ENCODE peak calls at places on chromosomes 11 and 22, in four cellular contexts. One of them, this sample, is unnamed.

GRCh38 chr11:36156486-36157150 is 132.6 kb downstream of the COMMD9 start:
- DNase-seq in fibroblast of mammary gland: peak
- DNase-seq in BE2C: no peak
- DNase-seq in iris pigment epithelial cell: peak
- DNase-seq in this sample: no peak

GRCh38 chr11:119876841-119877240 is 147.8 kb upstream of the NECTIN1 start:
- DNase-seq in BE2C: no peak
- DNase-seq in fibroblast of mammary gland: no peak
- DNase-seq in iris pigment epithelial cell: no peak
- DNase-seq in this sample: no peak

GRCh38 chr11:111694851-111695250 is 71.3 kb downstream of the PPP2R1B start:
- DNase-seq in fibroblast of mammary gland: peak
- DNase-seq in iris pigment epithelial cell: peak
- DNase-seq in BE2C: no peak
- DNase-seq in this sample: peak

GRCh38 chr11:44793350-44794090 is 66.8 kb downstream of the TSPAN18 start:
- DNase-seq in iris pigment epithelial cell: peak
- DNase-seq in fibroblast of mammary gland: no peak
- DNase-seq in BE2C: peak
- DNase-seq in this sample: peak

GRCh38 chr11:123473941-123474668 is 44.0 kb downstream of the GRAMD1B start:
- DNase-seq in fibroblast of mammary gland: peak
- DNase-seq in iris pigment epithelial cell: peak
- DNase-seq in BE2C: no peak
- DNase-seq in this sample: peak

GRCh38 chr11:11396290-11397042 is 43.4 kb upstream of the CSNK2A3 start:
- DNase-seq in fibroblast of mammary gland: peak
- DNase-seq in BE2C: no peak
- DNase-seq in iris pigment epithelial cell: peak
- DNase-seq in this sample: peak

GRCh38 chr11:118619444-118620205 is 12.2 kb downstream of the PHLDB1 start:
- DNase-seq in iris pigment epithelial cell: peak
- DNase-seq in fibroblast of mammary gland: peak
- DNase-seq in BE2C: peak
- DNase-seq in this sample: peak

GRCh38 chr11:104665631-104666030 is 232.6 kb downstream of the CASP12 start:
- DNase-seq in BE2C: no peak
- DNase-seq in iris pigment epithelial cell: peak
- DNase-seq in fibroblast of mammary gland: peak
- DNase-seq in this sample: peak

GRCh38 chr22:38924197-38924952 is 33.0 kb upstream of the APOBEC3A start:
- DNase-seq in fibroblast of mammary gland: peak
- DNase-seq in iris pigment epithelial cell: peak
- DNase-seq in BE2C: peak
- DNase-seq in this sample: peak

GRCh38 chr11:32358729-32359128 is 76.6 kb downstream of the WT1 start:
- DNase-seq in BE2C: no peak
- DNase-seq in iris pigment epithelial cell: no peak
- DNase-seq in fibroblast of mammary gland: no peak
- DNase-seq in this sample: no peak

GRCh38 chr11:12079726-12080556 is 30.4 kb upstream of the MICAL2 start:
- DNase-seq in BE2C: no peak
- DNase-seq in iris pigment epithelial cell: peak
- DNase-seq in fibroblast of mammary gland: peak
- DNase-seq in this sample: peak

GRCh38 chr22:16563555-16564520 is 28.8 kb downstream of the CCT8L2 start:
- DNase-seq in fibroblast of mammary gland: no peak
- DNase-seq in iris pigment epithelial cell: no peak
- DNase-seq in BE2C: peak
- DNase-seq in this sample: no peak

GRCh38 chr22:35509451-35509850 is 31.2 kb upstream of the RASD2 start:
- DNase-seq in iris pigment epithelial cell: no peak
- DNase-seq in fibroblast of mammary gland: no peak
- DNase-seq in BE2C: no peak
- DNase-seq in this sample: no peak

GRCh38 chr11:34274712-34275398 is 83.0 kb downstream of the ABTB2 start:
- DNase-seq in BE2C: peak
- DNase-seq in fibroblast of mammary gland: peak
- DNase-seq in iris pigment epithelial cell: peak
- DNase-seq in this sample: peak

GRCh38 chr11:1694064-1694845 is 2.7 kb upstream of the KRTAP5-6 start:
- DNase-seq in fibroblast of mammary gland: peak
- DNase-seq in iris pigment epithelial cell: peak
- DNase-seq in BE2C: peak
- DNase-seq in this sample: peak

GRCh38 chr11:10322830-10323792 is 18.2 kb downstream of the ADM start:
- DNase-seq in iris pigment epithelial cell: peak
- DNase-seq in fibroblast of mammary gland: peak
- DNase-seq in BE2C: peak
- DNase-seq in this sample: peak

GRCh38 chr11:118618115-118618990 is 10.9 kb downstream of the PHLDB1 start:
- DNase-seq in iris pigment epithelial cell: peak
- DNase-seq in fibroblast of mammary gland: peak
- DNase-seq in BE2C: peak
- DNase-seq in this sample: peak

GRCh38 chr11:47552581-47553416 is at the start of gene CELF1:
- DNase-seq in fibroblast of mammary gland: peak
- DNase-seq in BE2C: peak
- DNase-seq in iris pigment epithelial cell: peak
- DNase-seq in this sample: peak

GRCh38 chr11:119709638-119710346 is 19.2 kb downstream of the NECTIN1 start:
- DNase-seq in iris pigment epithelial cell: peak
- DNase-seq in fibroblast of mammary gland: peak
- DNase-seq in BE2C: peak
- DNase-seq in this sample: peak

GRCh38 chr22:50535113-50535512 is 5.3 kb upstream of the TYMP start:
- DNase-seq in fibroblast of mammary gland: no peak
- DNase-seq in BE2C: no peak
- DNase-seq in iris pigment epithelial cell: no peak
- DNase-seq in this sample: no peak

GRCh38 chr22:24517446-24517845 is 22.3 kb downstream of the UPB1 start:
- DNase-seq in iris pigment epithelial cell: no peak
- DNase-seq in fibroblast of mammary gland: no peak
- DNase-seq in BE2C: peak
- DNase-seq in this sample: no peak

GRCh38 chr11:45796461-45796861 is 8.5 kb upstream of the SLC35C1 start:
- DNase-seq in fibroblast of mammary gland: no peak
- DNase-seq in BE2C: no peak
- DNase-seq in iris pigment epithelial cell: no peak
- DNase-seq in this sample: no peak

GRCh38 chr11:115676768-115677167 is 172.6 kb upstream of the CADM1 start:
- DNase-seq in iris pigment epithelial cell: peak
- DNase-seq in fibroblast of mammary gland: no peak
- DNase-seq in BE2C: no peak
- DNase-seq in this sample: peak

GRCh38 chr11:66419825-66420224 is 1.0 kb upstream of the NPAS4 start:
- DNase-seq in fibroblast of mammary gland: no peak
- DNase-seq in iris pigment epithelial cell: no peak
- DNase-seq in BE2C: peak
- DNase-seq in this sample: no peak

GRCh38 chr11:63613517-63614135 is 607 bp downstream of the PLAAT3 start:
- DNase-seq in BE2C: peak
- DNase-seq in iris pigment epithelial cell: no peak
- DNase-seq in fibroblast of mammary gland: no peak
- DNase-seq in this sample: no peak

GRCh38 chr22:45511847-45512261 is 9.2 kb downstream of the FBLN1 start:
- DNase-seq in fibroblast of mammary gland: peak
- DNase-seq in BE2C: no peak
- DNase-seq in iris pigment epithelial cell: peak
- DNase-seq in this sample: peak

GRCh38 chr11:79390923-79391322 is 49.9 kb downstream of the TENM4 start:
- DNase-seq in BE2C: no peak
- DNase-seq in iris pigment epithelial cell: peak
- DNase-seq in fibroblast of mammary gland: no peak
- DNase-seq in this sample: no peak

GRCh38 chr11:77761481-77761880 is 59.0 kb downstream of the RSF1 start:
- DNase-seq in fibroblast of mammary gland: no peak
- DNase-seq in iris pigment epithelial cell: no peak
- DNase-seq in BE2C: no peak
- DNase-seq in this sample: no peak

GRCh38 chr11:26841818-26842457 is 120.1 kb upstream of the SLC5A12 start:
- DNase-seq in fibroblast of mammary gland: peak
- DNase-seq in BE2C: no peak
- DNase-seq in iris pigment epithelial cell: peak
- DNase-seq in this sample: peak

GRCh38 chr22:37455896-37456295 is 28.6 kb upstream of the ELFN2 start:
- DNase-seq in BE2C: no peak
- DNase-seq in iris pigment epithelial cell: peak
- DNase-seq in fibroblast of mammary gland: no peak
- DNase-seq in this sample: peak

GRCh38 chr22:42428025-42428424 is 4.2 kb downstream of the NFAM1 start:
- DNase-seq in iris pigment epithelial cell: no peak
- DNase-seq in BE2C: no peak
- DNase-seq in fibroblast of mammary gland: no peak
- DNase-seq in this sample: no peak

GRCh38 chr11:66607126-66607834 is 9.2 kb upstream of the RBM14 start:
- DNase-seq in BE2C: peak
- DNase-seq in fibroblast of mammary gland: peak
- DNase-seq in iris pigment epithelial cell: peak
- DNase-seq in this sample: peak

GRCh38 chr11:102546923-102547471 is 16.4 kb upstream of the MMP7 start:
- DNase-seq in fibroblast of mammary gland: no peak
- DNase-seq in iris pigment epithelial cell: no peak
- DNase-seq in BE2C: no peak
- DNase-seq in this sample: no peak

This sample was measured in fibroblast of lung.